ENCODE peak calls at places on chromosomes 4 and X, in eight cellular contexts. T is aorta, P is BJ, Q is NCI-H774, C is activated B cell treated with CpG ODN at 0.5 μM for 24 hours, E is GM13976, A is uterus, B is hippocampal formation. U is an unnamed sample.

GRCh38 chrX:68358679-68359078 is 74.6 kb downstream of the OPHN1 start:
- DNase-seq in T (no peak), P (no peak), Q (no peak), C (no peak), E (no peak), A (no peak), B (no peak), U (no peak)

GRCh38 chrX:129980540-129981206 is 1.8 kb upstream of the BCORL1 start:
- DNase-seq in T (peak; percentile 85), P (no peak), Q (peak; percentile 11), C (peak; percentile 27), E (peak; percentile 50), A (peak; percentile 71), B (no peak), U (no peak)

GRCh38 chrX:40366661-40367060 is 214.1 kb upstream of the ATP6AP2 start:
- DNase-seq in T (no peak), P (no peak), Q (no peak), C (no peak), E (no peak), A (no peak), B (no peak), U (no peak)

GRCh38 chr4:55851885-55852284 is 1.6 kb upstream of the EXOC1 start:
- DNase-seq in T (no peak), P (no peak), Q (no peak), C (no peak), E (no peak), A (no peak), B (no peak), U (no peak)

GRCh38 chr4:8427761-8428287 is 12.7 kb downstream of the ACOX3 start:
- DNase-seq in T (no peak), P (no peak), Q (no peak), C (no peak), E (peak; percentile 68), A (no peak), B (no peak), U (no peak)

GRCh38 chr4:157992948-157993839 is 179.6 kb downstream of the GASK1B start:
- DNase-seq in T (no peak), P (no peak), Q (no peak), C (no peak), E (no peak), A (no peak), B (no peak), U (no peak)

GRCh38 chr4:150960818-150961217 is 54.3 kb downstream of the LRBA start:
- DNase-seq in T (no peak), P (no peak), Q (no peak), C (no peak), E (no peak), A (no peak), B (no peak), U (no peak)

GRCh38 chr4:109032676-109033075 is 269.8 kb downstream of the COL25A1 start:
- DNase-seq in T (no peak), P (no peak), Q (no peak), C (no peak), E (no peak), A (no peak), B (no peak), U (no peak)

GRCh38 chrX:23908219-23909003 is 605 bp downstream of the CXorf58 start:
- DNase-seq in T (no peak), P (no peak), Q (no peak), C (no peak), E (no peak), A (no peak), B (no peak), U (no peak)

GRCh38 chr4:128427832-128428366 is 140.3 kb upstream of the PGRMC2 start:
- DNase-seq in T (no peak), P (peak; percentile 28), Q (no peak), C (no peak), E (no peak), A (no peak), B (no peak), U (peak; percentile 35)